ENCODE peak calls at places on chromosomes 12 and 14, in six cellular contexts. Q is stomach, N is HCT116, U is HL-60, A is prostate gland, J is K562. B is an unnamed sample.

GRCh38 chr12:31923063-31923412 is 36.2 kb upstream of the RESF1 start:
- DNase-seq in Q (no peak), N (peak), U (peak), A (no peak), J (no peak), B (no peak)

GRCh38 chr14:66281036-66281776 is 205.0 kb upstream of the CCDC196 start:
- DNase-seq in Q (no peak), N (no peak), U (no peak), A (no peak), J (no peak), B (no peak)

GRCh38 chr14:33611405-33612183 is 339.3 kb downstream of the EGLN3 start:
- DNase-seq in Q (no peak), N (no peak), U (no peak), A (no peak), J (no peak), B (no peak)

GRCh38 chr12:90335561-90335960 is 619.4 kb downstream of the CCER1 start:
- DNase-seq in Q (no peak), N (no peak), U (no peak), A (no peak), J (no peak), B (no peak)

GRCh38 chr14:21215130-21215878 is 53.9 kb downstream of the HNRNPC start:
- DNase-seq in Q (no peak), N (no peak), U (no peak), A (no peak), J (no peak), B (no peak)

GRCh38 chr12:82326905-82327503 is 31.2 kb downstream of the CCDC59 start:
- DNase-seq in Q (no peak), N (peak), U (no peak), A (no peak), J (peak), B (no peak)

GRCh38 chr12:107512391-107512790 is 173.2 kb upstream of the PWP1 start:
- DNase-seq in Q (no peak), N (no peak), U (no peak), A (no peak), J (no peak), B (no peak)

GRCh38 chr12:527241-527640 is 67.5 kb downstream of the B4GALNT3 start:
- DNase-seq in Q (no peak), N (no peak), U (no peak), A (no peak), J (no peak), B (no peak)

GRCh38 chr12:65825573-65826512 is 1.6 kb downstream of the HMGA2 start:
- DNase-seq in Q (peak), N (no peak), U (no peak), A (no peak), J (no peak), B (no peak)

GRCh38 chr12:2166696-2167095 is 113.9 kb downstream of the CACNA1C start:
- DNase-seq in Q (no peak), N (no peak), U (no peak), A (no peak), J (no peak), B (no peak)

GRCh38 chr12:70637286-70637685 is at the start of gene PTPRB:
- DNase-seq in Q (no peak), N (no peak), U (no peak), A (no peak), J (no peak), B (no peak)

GRCh38 chr12:5309654-5310053 is 122.3 kb upstream of the NTF3 start:
- DNase-seq in Q (no peak), N (no peak), U (no peak), A (peak), J (no peak), B (peak)

GRCh38 chr14:56004807-56005579 is 113.2 kb upstream of the PELI2 start:
- DNase-seq in Q (peak), N (no peak), U (no peak), A (no peak), J (peak), B (no peak)

GRCh38 chr14:67965684-67966083 is 146.1 kb downstream of the RAD51B start:
- DNase-seq in Q (no peak), N (no peak), U (no peak), A (no peak), J (no peak), B (no peak)

GRCh38 chr14:67962215-67962644 is 142.7 kb downstream of the RAD51B start:
- DNase-seq in Q (no peak), N (no peak), U (peak), A (no peak), J (no peak), B (no peak)

GRCh38 chr14:67963960-67964359 is 144.4 kb downstream of the RAD51B start:
- DNase-seq in Q (no peak), N (no peak), U (no peak), A (no peak), J (no peak), B (no peak)

GRCh38 chr14:67963545-67963944 is 144.0 kb downstream of the RAD51B start:
- DNase-seq in Q (no peak), N (no peak), U (no peak), A (no peak), J (no peak), B (no peak)

DNA sequence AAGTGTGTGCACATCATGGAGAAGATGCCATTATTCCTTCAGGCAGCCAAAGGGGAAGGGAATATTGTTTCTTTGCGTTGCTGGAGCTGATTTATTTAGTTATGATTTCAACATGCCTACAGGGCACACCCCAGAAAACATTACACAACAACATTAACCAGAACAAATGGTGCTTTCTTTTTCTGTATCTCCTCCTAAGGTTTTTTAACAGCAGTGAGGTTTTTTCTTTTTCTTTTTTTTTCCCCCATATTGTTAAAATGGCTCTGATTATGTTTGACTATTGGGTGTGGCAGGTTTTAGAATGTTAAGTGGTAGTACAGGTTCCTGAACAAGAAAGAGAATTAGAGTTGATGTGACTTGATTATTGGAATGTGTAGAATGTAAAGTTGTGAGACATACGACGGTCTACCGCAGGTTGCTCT is 144.8 kb downstream of the RAD51B start:
- DNase-seq in Q (no peak), N (no peak), U (no peak), A (peak), J (no peak), B (no peak)
- TF ChIP-seq POLR2AphosphoS5 in Q (no peak), N (no peak), U (no peak), A (peak), J (no peak), B (no peak)

GRCh38 chr14:29518335-29518734 is 409.3 kb downstream of the PRKD1 start:
- DNase-seq in Q (no peak), N (no peak), U (no peak), A (no peak), J (no peak), B (no peak)
- TF ChIP-seq CTCF in Q (no peak), N (no peak), U (no peak), A (no peak), J (no peak), B (no peak)

GRCh38 chr12:28569698-28570411 is 379.6 kb downstream of the CCDC91 start:
- DNase-seq in Q (no peak), N (no peak), U (no peak), A (no peak), J (peak), B (no peak)
- TF ChIP-seq POLR2AphosphoS5 in Q (peak), N (no peak), U (no peak), A (no peak), J (no peak), B (no peak)

GRCh38 chr14:37232907-37233481 is 35.3 kb downstream of the MIPOL1 start:
- DNase-seq in Q (no peak), N (peak), U (peak), A (no peak), J (peak), B (no peak)
- TF ChIP-seq CTCF in Q (no peak), N (peak), U (peak), A (peak), J (peak), B (no peak)

DNA sequence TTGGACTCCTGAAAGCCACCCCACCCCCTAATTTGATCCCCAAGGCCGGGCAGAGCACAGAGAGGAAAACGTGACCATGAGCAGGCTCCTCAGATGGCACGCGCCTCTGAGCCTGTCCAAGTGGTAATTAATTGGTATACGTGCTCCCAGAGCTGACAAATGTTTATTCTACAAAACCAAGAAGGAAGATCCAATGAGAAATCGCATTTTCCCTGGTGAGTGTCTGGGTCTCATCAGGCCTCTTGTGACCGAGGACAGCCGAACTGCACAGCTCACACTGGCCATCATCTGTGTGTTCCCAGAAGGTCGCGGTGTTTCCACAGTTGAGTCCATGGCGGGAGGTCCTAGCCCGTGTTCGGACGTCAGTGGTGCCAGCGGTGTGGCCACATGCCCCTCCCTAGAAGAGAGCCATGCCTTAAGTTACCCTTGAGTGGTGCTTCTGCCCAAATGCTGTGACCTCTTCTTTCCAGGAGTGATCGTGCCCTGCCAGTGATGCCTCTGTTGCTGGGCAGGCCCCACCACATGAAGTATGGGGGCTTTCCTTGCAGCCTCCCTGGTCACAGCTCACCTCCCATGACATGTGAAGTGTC is 317.5 kb upstream of the RTL1 start:
- DNase-seq in Q (no peak), N (no peak), U (no peak), A (no peak), J (no peak), B (no peak)
- TF ChIP-seq POLR2AphosphoS5 in Q (no peak), N (no peak), U (no peak), A (no peak), J (no peak), B (no peak)

GRCh38 chr12:78562358-78563205 is 302.0 kb upstream of the SYT1 start:
- DNase-seq in Q (no peak), N (peak), U (no peak), A (no peak), J (peak), B (no peak)
- TF ChIP-seq CTCF in Q (no peak), N (peak), U (no peak), A (peak), J (no peak), B (no peak)

GRCh38 chr12:11654338-11654737 is 4.9 kb downstream of the ETV6 start:
- DNase-seq in Q (no peak), N (no peak), U (peak), A (no peak), J (no peak), B (no peak)

GRCh38 chr12:11658796-11659195 is 9.3 kb downstream of the ETV6 start:
- DNase-seq in Q (no peak), N (no peak), U (no peak), A (no peak), J (no peak), B (no peak)

GRCh38 chr12:11653215-11653753 is 3.8 kb downstream of the ETV6 start:
- DNase-seq in Q (no peak), N (no peak), U (peak), A (no peak), J (peak), B (no peak)

GRCh38 chr12:11657511-11657910 is 8.0 kb downstream of the ETV6 start:
- DNase-seq in Q (no peak), N (no peak), U (no peak), A (no peak), J (no peak), B (no peak)

GRCh38 chr12:11656550-11656949 is 7.1 kb downstream of the ETV6 start:
- DNase-seq in Q (no peak), N (no peak), U (peak), A (no peak), J (no peak), B (no peak)
- TF ChIP-seq POLR2AphosphoS5 in Q (no peak), N (no peak), U (no peak), A (no peak), J (no peak), B (no peak)

GRCh38 chr14:49867831-49868719 is 15.5 kb upstream of the NEMF start:
- DNase-seq in Q (peak), N (peak), U (peak), A (peak), J (peak), B (peak)
- TF ChIP-seq CTCF in Q (no peak), N (no peak), U (no peak), A (peak), J (no peak), B (no peak)

B was measured in suprapubic skin.